ENCODE peak calls at places on chromosomes 6 and 20, in seven cellular contexts. One of them, this sample, is unnamed.

GRCh38 chr6:47780510-47781356 is 1.1 kb upstream of the OPN5 start:
- DNase-seq in CD8-positive, alpha-beta memory T cell: peak
- DNase-seq in ACHN: peak
- DNase-seq in neural progenitor cell: peak
- DNase-seq in cardiac septum: no peak
- DNase-seq in tibial artery: no peak
- DNase-seq in T1000: peak
- DNase-seq in this sample: peak

GRCh38 chr6:33702345-33702977 is 9.0 kb downstream of the UQCC2 start:
- DNase-seq in neural progenitor cell: peak
- DNase-seq in ACHN: peak
- DNase-seq in T1000: no peak
- DNase-seq in tibial artery: no peak
- DNase-seq in cardiac septum: no peak
- DNase-seq in CD8-positive, alpha-beta memory T cell: no peak
- DNase-seq in this sample: peak

GRCh38 chr6:36263390-36263789 is 6.5 kb upstream of the PNPLA1 start:
- DNase-seq in CD8-positive, alpha-beta memory T cell: no peak
- DNase-seq in ACHN: no peak
- DNase-seq in cardiac septum: no peak
- DNase-seq in neural progenitor cell: no peak
- DNase-seq in T1000: no peak
- DNase-seq in tibial artery: no peak
- DNase-seq in this sample: no peak

GRCh38 chr6:5457036-5457435 is 195.7 kb downstream of the FARS2 start:
- DNase-seq in CD8-positive, alpha-beta memory T cell: no peak
- DNase-seq in cardiac septum: no peak
- DNase-seq in T1000: no peak
- DNase-seq in tibial artery: no peak
- DNase-seq in neural progenitor cell: no peak
- DNase-seq in ACHN: peak
- DNase-seq in this sample: no peak

GRCh38 chr20:63099426-63100267 is 92.9 kb upstream of the BHLHE23 start:
- DNase-seq in CD8-positive, alpha-beta memory T cell: no peak
- DNase-seq in tibial artery: peak
- DNase-seq in neural progenitor cell: no peak
- DNase-seq in T1000: no peak
- DNase-seq in cardiac septum: peak
- DNase-seq in ACHN: no peak
- DNase-seq in this sample: no peak

GRCh38 chr6:4885534-4885933 is 109.3 kb downstream of the CDYL start:
- DNase-seq in T1000: no peak
- DNase-seq in cardiac septum: no peak
- DNase-seq in tibial artery: no peak
- DNase-seq in ACHN: no peak
- DNase-seq in CD8-positive, alpha-beta memory T cell: no peak
- DNase-seq in neural progenitor cell: no peak
- DNase-seq in this sample: no peak

GRCh38 chr6:90233994-90234393 is 62.6 kb downstream of the BACH2 start:
- DNase-seq in cardiac septum: no peak
- DNase-seq in CD8-positive, alpha-beta memory T cell: peak
- DNase-seq in ACHN: no peak
- DNase-seq in tibial artery: no peak
- DNase-seq in neural progenitor cell: no peak
- DNase-seq in T1000: no peak
- DNase-seq in this sample: peak

GRCh38 chr6:15255481-15256414 is 9.9 kb downstream of the JARID2 start:
- DNase-seq in cardiac septum: no peak
- DNase-seq in neural progenitor cell: peak
- DNase-seq in T1000: no peak
- DNase-seq in ACHN: no peak
- DNase-seq in tibial artery: no peak
- DNase-seq in CD8-positive, alpha-beta memory T cell: no peak
- DNase-seq in this sample: peak

GRCh38 chr6:42212442-42212841 is 5.2 kb downstream of the MRPS10 start:
- DNase-seq in ACHN: no peak
- DNase-seq in T1000: no peak
- DNase-seq in CD8-positive, alpha-beta memory T cell: no peak
- DNase-seq in neural progenitor cell: no peak
- DNase-seq in cardiac septum: no peak
- DNase-seq in tibial artery: no peak
- DNase-seq in this sample: no peak

GRCh38 chr6:88908598-88909548 is 54.5 kb downstream of the RNGTT start:
- DNase-seq in cardiac septum: no peak
- DNase-seq in T1000: no peak
- DNase-seq in CD8-positive, alpha-beta memory T cell: no peak
- DNase-seq in ACHN: no peak
- DNase-seq in tibial artery: no peak
- DNase-seq in neural progenitor cell: no peak
- DNase-seq in this sample: no peak

GRCh38 chr6:166691199-166691598 is 64.1 kb upstream of the RPS6KA2 start:
- DNase-seq in neural progenitor cell: no peak
- DNase-seq in cardiac septum: no peak
- DNase-seq in CD8-positive, alpha-beta memory T cell: no peak
- DNase-seq in T1000: no peak
- DNase-seq in tibial artery: no peak
- DNase-seq in ACHN: peak
- DNase-seq in this sample: no peak

GRCh38 chr20:17688965-17689364 is 6.9 kb upstream of the RRBP1 start:
- DNase-seq in CD8-positive, alpha-beta memory T cell: no peak
- DNase-seq in ACHN: no peak
- DNase-seq in cardiac septum: no peak
- DNase-seq in neural progenitor cell: no peak
- DNase-seq in tibial artery: no peak
- DNase-seq in T1000: no peak
- DNase-seq in this sample: no peak

This sample was measured in small intestine.